ENCODE peak calls at places on chromosomes 1 and 21, in ten cellular contexts. J is heart left ventricle, Y is brain microvascular endothelial cell, H is AG04450, P is esophagus squamous epithelium, G is progenitor cell of endocrine pancreas, F is cardiac muscle cell, L is Calu3, R is H9, T is mesothelial cell of epicardium. A is an unnamed sample.

GRCh38 chr1:119587328-119587727 is 60.7 kb downstream of the ZNF697 start:
- DNase-seq in J (no peak), R (no peak), P (no peak), F (peak), G (no peak), T (no peak), Y (peak), L (no peak), H (no peak), A (no peak)

GRCh38 chr1:207937204-207937603 is 26.3 kb upstream of the CD34 start:
- DNase-seq in Y (no peak), R (no peak), G (no peak), H (no peak), T (no peak), F (no peak), J (no peak), P (no peak), L (no peak), A (no peak)

GRCh38 chr1:109667452-109668122 is at the start of gene GSTM2:
- DNase-seq in J (peak), F (peak), P (peak), L (no peak), T (peak), R (peak), G (peak), Y (peak), H (peak), A (peak)

GRCh38 chr1:173870252-173871075 is 2.3 kb downstream of the ZBTB37 start:
- DNase-seq in G (no peak), F (no peak), P (no peak), R (no peak), Y (no peak), L (no peak), H (no peak), T (no peak), J (no peak), A (no peak)

GRCh38 chr1:205998457-205999241 is 4.5 kb downstream of the RAB7B start:
- DNase-seq in F (peak), T (no peak), J (no peak), G (no peak), Y (no peak), P (no peak), R (no peak), L (no peak), H (no peak), A (no peak)

GRCh38 chr1:11187000-11187399 is 2.2 kb upstream of the ANGPTL7 start:
- DNase-seq in F (no peak), H (no peak), R (no peak), L (no peak), P (no peak), J (no peak), T (no peak), G (no peak), Y (no peak), A (no peak)

GRCh38 chr1:203252678-203253077 is 23.2 kb upstream of the CHIT1 start:
- DNase-seq in G (no peak), T (no peak), F (no peak), H (no peak), Y (no peak), P (no peak), J (no peak), L (no peak), R (no peak), A (no peak)

GRCh38 chr1:167722152-167722869 is 529 bp downstream of the MPZL1 start:
- DNase-seq in R (peak), H (no peak), P (no peak), Y (peak), F (peak), G (peak), J (no peak), L (peak), T (no peak), A (peak)

GRCh38 chr1:225871374-225872074 is 10.7 kb downstream of the TMEM63A start:
- DNase-seq in R (no peak), P (no peak), T (no peak), G (no peak), F (no peak), Y (no peak), J (no peak), L (no peak), H (no peak), A (no peak)

GRCh38 chr21:44765231-44766013 is 36.2 kb downstream of the UBE2G2 start:
- DNase-seq in F (no peak), H (no peak), L (no peak), P (no peak), R (no peak), Y (no peak), T (no peak), J (no peak), G (no peak), A (no peak)

GRCh38 chr1:1347663-1348419 is 1.4 kb downstream of the DVL1 start:
- DNase-seq in G (no peak), F (peak), J (no peak), R (peak), H (no peak), T (no peak), Y (no peak), P (no peak), L (peak), A (no peak)

GRCh38 chr21:36910581-36911307 is 55.7 kb downstream of the HLCS start:
- DNase-seq in Y (peak), P (no peak), J (no peak), T (no peak), F (no peak), H (peak), L (no peak), R (no peak), G (no peak), A (no peak)

GRCh38 chr1:23369335-23370013 is at the start of gene ZNF436:
- DNase-seq in R (no peak), T (peak), L (peak), H (peak), P (no peak), Y (peak), J (peak), F (peak), G (no peak), A (peak)

GRCh38 chr1:40059292-40059959 is 18.9 kb downstream of the CAP1 start:
- DNase-seq in L (peak), R (peak), Y (no peak), F (no peak), J (no peak), H (no peak), G (no peak), P (no peak), T (no peak), A (no peak)

GRCh38 chr1:905071-905749 is 18.5 kb upstream of the SAMD11 start:
- DNase-seq in P (no peak), T (peak), R (peak), Y (no peak), J (peak), H (no peak), G (peak), F (no peak), L (no peak), A (peak)

GRCh38 chr21:45821315-45822001 is 160.1 kb upstream of the COL6A1 start:
- DNase-seq in H (no peak), R (peak), G (no peak), J (no peak), L (no peak), P (no peak), F (no peak), Y (no peak), T (no peak), A (no peak)

GRCh38 chr1:41109316-41110263 is 88.1 kb upstream of the SLFNL1 start:
- DNase-seq in H (peak), F (no peak), Y (peak), J (peak), R (no peak), P (no peak), G (no peak), T (no peak), L (peak), A (no peak)

GRCh38 chr1:12371053-12371452 is 141.2 kb downstream of the VPS13D start:
- DNase-seq in L (no peak), T (no peak), G (no peak), Y (no peak), J (no peak), H (no peak), P (no peak), F (no peak), R (no peak), A (no peak)

GRCh38 chr1:214296860-214297699 is 16.1 kb downstream of the SMYD2 start:
- DNase-seq in Y (peak), F (peak), T (no peak), L (no peak), P (no peak), J (no peak), G (no peak), H (peak), R (peak), A (no peak)

GRCh38 chr1:160726498-160727391 is 12.3 kb upstream of the SLAMF7 start:
- DNase-seq in F (peak), P (no peak), T (peak), R (peak), G (peak), J (peak), Y (peak), L (peak), H (peak), A (no peak)

GRCh38 chr1:109923131-109923945 is 12.7 kb downstream of the CSF1 start:
- DNase-seq in Y (no peak), J (no peak), H (no peak), T (no peak), F (no peak), R (peak), P (no peak), G (no peak), L (no peak), A (no peak)

GRCh38 chr1:154413177-154413576 is 8.0 kb downstream of the IL6R start:
- DNase-seq in H (no peak), T (no peak), F (no peak), P (no peak), R (no peak), Y (no peak), J (no peak), G (no peak), L (no peak), A (no peak)

GRCh38 chr1:94852758-94853157 is 32.6 kb downstream of the SLC44A3 start:
- DNase-seq in H (no peak), J (no peak), F (no peak), T (no peak), P (no peak), Y (no peak), G (no peak), L (no peak), R (no peak), A (no peak)

GRCh38 chr1:244810221-244810620 is 25.2 kb upstream of the COX20 start:
- DNase-seq in R (no peak), L (no peak), Y (no peak), H (no peak), J (no peak), P (no peak), G (no peak), T (no peak), F (no peak), A (peak)

GRCh38 chr1:22665752-22666151 is 12.7 kb downstream of the C1QB start:
- DNase-seq in T (no peak), P (no peak), J (no peak), L (peak), G (peak), F (peak), Y (peak), R (peak), H (no peak), A (no peak)

GRCh38 chr1:29539971-29540370 is 303.6 kb downstream of the PTPRU start:
- DNase-seq in T (no peak), L (no peak), R (no peak), H (no peak), F (no peak), J (no peak), G (no peak), P (no peak), Y (no peak), A (peak)

DNA sequence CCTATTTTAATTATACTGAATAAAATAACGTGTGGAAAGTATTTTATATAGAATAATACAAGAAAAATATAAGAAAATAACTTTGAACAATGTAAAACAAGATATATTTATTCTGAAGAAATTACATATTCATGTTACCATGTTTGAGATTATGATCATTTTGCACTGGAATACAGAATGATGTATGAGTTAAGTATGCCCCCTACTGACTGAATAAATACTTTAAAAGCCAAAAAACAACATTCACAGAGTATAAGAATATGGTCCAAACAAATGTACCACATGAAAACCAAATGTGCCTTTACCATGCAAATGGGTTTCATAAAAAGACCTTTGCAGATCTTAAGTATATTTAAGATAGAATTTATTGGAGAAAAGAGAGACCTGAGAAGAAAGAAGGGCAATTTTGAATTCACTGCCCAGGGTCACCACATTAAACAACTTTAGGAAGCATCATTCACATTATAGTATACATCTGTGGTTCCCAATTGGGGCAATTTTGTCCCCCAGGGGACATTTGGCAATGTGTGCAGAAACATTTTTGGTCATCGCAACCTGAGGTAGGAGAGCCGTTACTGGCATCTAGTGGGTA is 136.6 kb upstream of the GFI1 start:
- DNase-seq in P (no peak), R (no peak), L (no peak), F (no peak), H (no peak), Y (no peak), T (no peak), G (no peak), J (no peak), A (no peak)
- TF ChIP-seq CTCF in P (no peak), R (peak), L (no peak), F (peak), H (peak), Y (no peak), T (peak), G (peak), J (peak), A (no peak)

GRCh38 chr21:41659791-41660560 is 106.9 kb downstream of the RIPK4 start:
- DNase-seq in G (no peak), F (no peak), T (no peak), P (no peak), H (no peak), R (no peak), J (no peak), L (peak), Y (peak), A (peak)
- TF ChIP-seq CTCF in G (no peak), F (peak), T (no peak), P (no peak), H (no peak), R (no peak), J (no peak), L (no peak), Y (peak), A (peak)

DNA sequence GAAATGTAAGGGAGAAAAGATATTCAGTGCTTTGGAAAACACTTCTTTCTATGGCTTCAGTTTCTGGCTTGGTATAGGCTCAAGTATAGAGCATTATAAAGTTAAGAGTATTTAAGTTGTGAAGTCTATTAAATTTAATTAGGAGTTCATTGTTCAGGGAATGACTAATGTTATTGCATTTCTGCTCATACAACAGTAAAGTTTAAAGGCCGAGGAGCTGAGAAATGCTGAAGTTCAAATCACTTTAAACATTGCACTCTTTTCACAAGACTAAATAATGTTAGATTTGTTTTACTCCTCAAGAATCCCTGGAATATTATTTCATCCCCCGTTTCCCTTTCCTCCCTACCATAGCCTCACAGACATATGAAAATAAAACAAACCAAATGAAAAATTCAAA is 30.1 kb downstream of the RGS5 start:
- DNase-seq in J (no peak), F (no peak), P (no peak), H (no peak), R (no peak), L (no peak), Y (no peak), T (no peak), G (no peak), A (no peak)
- TF ChIP-seq CTCF in J (no peak), F (no peak), P (no peak), H (no peak), R (no peak), L (no peak), Y (no peak), T (no peak), G (no peak), A (no peak)

DNA sequence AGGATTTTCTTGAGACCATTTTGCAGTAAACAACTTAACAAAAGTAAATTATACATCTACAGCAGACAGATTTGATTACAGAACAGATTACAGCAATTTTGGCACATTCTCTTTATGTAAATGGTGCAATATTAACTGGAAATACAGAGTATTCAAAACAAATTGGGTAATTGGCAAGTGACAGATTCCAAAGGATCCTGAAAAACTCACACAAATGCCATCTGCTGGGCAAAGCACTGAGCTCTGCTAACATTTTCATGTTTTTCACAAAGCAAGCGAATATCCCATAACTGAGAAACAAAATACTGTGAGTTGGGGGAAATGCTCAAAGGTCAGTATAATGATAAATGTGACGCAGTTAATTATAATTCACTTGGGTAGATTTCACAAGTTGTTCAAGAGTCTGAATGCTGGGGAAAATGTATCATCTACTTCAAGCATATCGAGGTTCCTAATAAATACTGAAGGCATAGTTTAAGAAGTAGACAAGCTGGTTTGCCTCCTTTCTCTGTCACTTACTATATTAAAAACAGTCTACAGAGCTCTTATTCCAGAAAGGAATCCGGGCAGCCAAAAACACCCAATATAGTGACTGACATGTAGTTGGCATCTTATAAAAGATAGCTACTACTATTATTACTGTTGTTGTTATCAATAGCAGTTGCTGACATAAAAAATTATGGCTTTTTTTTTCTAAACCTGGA is 75.8 kb upstream of the SDC3 start:
- DNase-seq in L (no peak), P (no peak), R (no peak), G (no peak), Y (no peak), H (no peak), T (no peak), F (no peak), J (no peak), A (no peak)
- TF ChIP-seq CTCF in L (no peak), P (no peak), R (no peak), G (no peak), Y (no peak), H (no peak), T (no peak), F (no peak), J (no peak), A (no peak)

DNA sequence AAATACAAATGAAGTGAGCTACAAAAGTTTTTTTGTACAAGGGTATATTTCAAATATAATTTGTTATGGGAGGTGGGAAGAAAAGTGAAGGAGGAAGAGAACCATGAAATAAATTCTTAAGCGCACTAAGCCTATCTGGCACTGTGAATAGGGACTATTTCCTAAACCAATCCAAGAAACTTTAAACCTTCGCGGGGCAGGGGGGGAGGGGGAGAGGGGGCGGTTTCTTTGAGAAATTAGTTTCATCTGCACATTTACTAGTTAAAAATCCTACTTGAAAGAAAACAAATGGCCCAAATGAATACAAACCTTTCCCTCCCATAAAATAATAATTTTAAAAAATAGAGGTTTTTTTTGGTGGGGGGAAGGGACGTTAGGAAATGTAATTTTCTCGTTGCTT is 364 bp downstream of the GOLPH3L start:
- DNase-seq in H (no peak), G (no peak), R (no peak), J (no peak), L (no peak), Y (no peak), F (peak), T (no peak), P (no peak), A (no peak)
- TF ChIP-seq CTCF in H (no peak), G (no peak), R (no peak), J (no peak), L (no peak), Y (no peak), F (no peak), T (no peak), P (no peak), A (no peak)

A was measured in ascending aorta.